ENCODE peak calls at places on chromosomes 6 and 20, in five cellular contexts. P is stomach, S is heart left ventricle, H is ovary, T is HCT116. W is an unnamed sample.

GRCh38 chr20:19588731-19589130 is 169.3 kb upstream of the RIN2 start:
- DNase-seq in P (peak; percentile 62), S (no peak), H (peak; percentile 35), T (no peak), W (no peak)

GRCh38 chr6:1624071-1624847 is 14.5 kb downstream of the FOXC1 start:
- DNase-seq in P (peak; percentile 17), S (no peak), H (no peak), T (no peak), W (no peak)

GRCh38 chr6:90124904-90125510 is 171.6 kb downstream of the BACH2 start:
- DNase-seq in P (no peak), S (no peak), H (no peak), T (no peak), W (no peak)

GRCh38 chr6:122845916-122846632 is 57.0 kb downstream of the SMPDL3A start:
- DNase-seq in P (no peak), S (no peak), H (no peak), T (no peak), W (no peak)

GRCh38 chr6:145544031-145544430 is 191.3 kb downstream of the EPM2A start:
- DNase-seq in P (no peak), S (no peak), H (no peak), T (peak; percentile 16), W (peak; percentile 22)

GRCh38 chr20:18252597-18253451 is 35.5 kb upstream of the ZNF133 start:
- DNase-seq in P (no peak), S (no peak), H (no peak), T (peak; percentile 73), W (peak; percentile 42)

GRCh38 chr6:160767019-160767646 is 65.1 kb downstream of the PLG start:
- DNase-seq in P (peak; percentile 74), S (peak; percentile 78), H (peak; percentile 82), T (no peak), W (no peak)

GRCh38 chr6:69871107-69871506 is 4.8 kb downstream of the COL19A1 start:
- DNase-seq in P (no peak), S (no peak), H (no peak), T (no peak), W (no peak)

DNA sequence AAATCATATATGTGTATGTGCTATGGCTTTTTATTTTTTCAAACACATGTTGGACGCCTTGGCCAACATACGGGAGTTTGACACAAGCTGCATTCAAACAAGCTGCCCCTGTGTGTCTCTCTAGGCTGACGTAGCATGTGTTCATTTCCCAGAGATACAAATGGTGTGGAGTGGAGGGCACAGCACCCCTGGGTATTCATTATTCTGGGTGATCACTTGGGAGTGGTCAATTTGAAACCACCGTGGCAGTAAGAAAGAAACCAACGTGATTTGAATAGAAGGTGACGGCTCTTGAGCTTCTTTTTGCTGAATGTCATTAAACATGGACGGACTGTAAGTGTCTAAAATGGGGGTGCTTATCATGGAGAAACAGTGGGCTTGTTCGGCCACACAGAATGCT is 1261.8 kb upstream of the CITED2 start:
- DNase-seq in P (no peak), S (no peak), H (no peak), T (no peak), W (no peak)
- TF ChIP-seq POLR2A in P (no peak), S (no peak), H (no peak), T (no peak), W (no peak)

GRCh38 chr20:36836591-36837329 is 39.2 kb upstream of the TLDC2 start:
- DNase-seq in P (peak; percentile 62), S (peak; percentile 79), H (peak; percentile 71), T (peak; percentile 68), W (no peak)
- TF ChIP-seq POLR2A in P (no peak), S (no peak), H (no peak), T (no peak), W (no peak)

DNA sequence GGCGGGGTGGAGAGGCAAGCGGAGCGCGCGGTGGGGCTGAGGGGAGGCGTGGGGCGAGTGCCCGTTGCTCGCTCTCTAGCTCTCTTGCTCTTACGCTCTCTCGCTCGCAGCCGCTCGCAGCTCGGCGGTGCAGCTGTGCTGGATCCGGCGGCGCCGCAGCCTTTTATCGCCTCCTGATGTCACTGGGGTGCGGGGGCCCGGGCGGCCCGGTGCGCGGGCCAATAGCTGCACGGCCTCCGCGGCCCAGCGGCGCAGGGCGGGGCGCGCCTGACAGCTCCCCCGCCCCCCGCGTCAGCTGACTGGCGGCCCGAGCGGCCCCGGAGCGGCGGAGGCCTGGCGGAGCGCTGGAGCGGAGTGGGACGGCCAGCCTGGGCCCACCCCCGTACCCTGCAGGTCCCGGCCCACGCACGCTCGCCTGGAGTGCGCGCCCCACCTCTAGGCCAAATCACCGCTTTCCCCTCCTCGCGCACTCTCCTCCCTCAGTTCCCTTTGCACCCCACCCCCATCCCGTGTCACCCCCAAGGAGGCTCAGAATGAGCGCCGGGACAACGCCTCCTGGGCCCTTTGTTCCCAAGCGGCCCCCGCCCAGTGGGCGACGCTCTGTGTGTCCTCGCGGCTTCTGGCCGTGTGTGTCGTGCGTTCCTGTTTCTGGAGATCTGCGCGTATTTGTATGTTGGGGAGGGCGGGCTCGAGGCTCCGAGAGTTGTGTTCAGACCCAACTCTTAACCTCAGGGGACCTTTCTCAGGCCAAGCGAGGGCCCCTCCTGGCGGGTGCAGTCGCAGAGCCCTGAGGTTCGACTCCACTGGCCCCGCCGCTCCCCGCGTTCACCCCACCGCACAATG is at the start of gene MAFB:
- DNase-seq in P (peak; percentile 88), S (peak; percentile 97), H (peak; percentile 93), T (no peak), W (peak; percentile 33)
- TF ChIP-seq POLR2A in P (no peak), S (peak; percentile 68), H (peak; percentile 94), T (no peak), W (peak; percentile 97)

DNA sequence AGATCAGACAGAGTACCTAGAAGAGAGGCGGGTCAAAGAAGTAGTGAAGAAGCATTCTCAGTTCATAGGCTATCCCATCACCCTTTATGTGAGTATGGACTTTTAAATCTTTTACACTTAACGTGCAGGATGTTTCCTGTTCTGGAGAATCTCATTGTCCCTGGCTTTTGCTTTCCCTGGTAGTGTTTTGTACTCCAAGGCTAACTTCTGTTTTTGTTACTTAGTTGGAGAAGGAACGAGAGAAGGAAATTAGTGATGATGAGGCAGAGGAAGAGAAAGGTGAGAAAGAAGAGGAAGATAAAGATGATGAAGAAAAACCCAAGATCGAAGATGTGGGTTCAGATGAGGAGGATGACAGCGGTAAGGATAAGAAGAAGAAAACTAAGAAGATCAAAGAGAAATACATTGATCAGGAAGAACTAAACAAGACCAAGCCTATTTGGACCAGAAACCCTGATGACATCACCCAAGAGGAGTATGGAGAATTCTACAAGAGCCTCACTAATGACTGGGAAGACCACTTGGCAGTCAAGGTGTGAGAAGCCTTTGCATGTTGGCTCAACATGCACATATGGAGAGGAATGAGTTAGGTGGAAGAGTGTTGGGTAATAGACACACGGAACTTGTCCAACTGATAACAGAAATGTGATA is 3.3 kb downstream of the HSP90AB1 start:
- DNase-seq in P (no peak), S (no peak), H (no peak), T (no peak), W (no peak)
- TF ChIP-seq POLR2A in P (no peak), S (no peak), H (no peak), T (no peak), W (no peak)

DNA sequence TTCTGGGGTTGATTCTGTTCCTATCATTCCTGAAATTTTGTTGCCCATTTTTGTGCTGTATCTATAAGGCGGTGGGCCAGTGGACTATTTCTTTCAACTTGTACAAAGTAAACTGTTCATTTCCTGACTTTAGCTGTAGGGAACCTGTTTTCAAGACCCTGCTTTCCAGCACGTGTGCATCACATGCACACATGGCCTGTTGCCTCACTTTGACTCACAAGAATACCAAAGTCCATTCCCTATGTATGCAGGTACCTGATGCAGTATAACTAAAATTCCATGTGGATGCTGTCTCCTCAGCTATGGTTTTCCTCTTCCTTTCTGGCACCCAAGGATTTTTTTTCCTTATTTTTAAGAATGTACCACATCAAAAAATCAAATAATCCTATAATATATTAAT is 284.1 kb upstream of the MANEA start:
- DNase-seq in P (no peak), S (no peak), H (no peak), T (no peak), W (no peak)
- TF ChIP-seq POLR2A in P (no peak), S (no peak), H (no peak), T (no peak), W (no peak)

DNA sequence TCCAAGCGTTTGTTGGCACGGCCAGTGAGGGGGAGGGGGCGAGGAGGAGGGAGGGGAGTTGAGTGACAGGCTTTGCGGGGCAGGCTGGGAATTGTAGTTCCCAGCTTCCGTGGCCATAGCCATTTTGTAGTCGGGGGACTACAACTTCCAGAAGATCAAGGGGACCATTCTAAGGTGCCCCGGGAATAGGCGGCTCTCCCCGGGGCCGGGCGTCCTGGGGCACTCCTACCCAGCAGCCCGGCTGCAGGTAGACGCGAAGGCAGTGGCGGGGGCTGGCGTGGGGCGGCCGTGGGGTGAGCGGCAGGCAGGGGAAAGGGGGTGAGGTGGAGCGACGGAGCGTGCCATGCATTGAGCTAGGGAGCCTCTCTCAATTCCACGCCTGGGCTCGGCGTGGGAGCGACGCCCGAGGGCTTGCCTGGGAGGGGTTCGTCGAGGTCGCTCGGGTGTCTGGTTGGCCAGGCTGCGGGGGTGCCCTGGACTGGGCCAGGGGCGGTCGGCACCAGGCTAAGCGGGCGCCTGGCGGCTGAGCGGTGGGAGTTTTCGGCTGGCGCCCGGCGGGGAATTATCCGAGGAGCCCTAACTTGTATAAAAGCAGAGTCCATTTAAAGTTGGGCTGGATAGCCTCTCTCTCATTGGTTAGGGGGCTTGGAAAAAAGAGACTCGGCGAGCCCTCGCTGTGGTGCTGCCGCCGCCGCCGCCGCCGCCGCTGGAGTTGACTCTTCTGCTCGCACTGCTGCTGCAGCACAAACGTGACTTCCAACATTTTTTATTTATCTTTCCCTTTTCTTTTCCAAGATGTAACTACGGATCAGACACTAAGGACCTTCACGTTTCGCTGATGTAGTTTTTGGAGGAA is at the start of gene JARID2:
- DNase-seq in P (peak; percentile 99), S (peak; percentile 99), H (peak; percentile 98), T (peak; percentile 95), W (peak; percentile 98)
- TF ChIP-seq POLR2A in P (no peak), S (peak; percentile 74), H (peak; percentile 55), T (peak; percentile 42), W (peak; percentile 24)

DNA sequence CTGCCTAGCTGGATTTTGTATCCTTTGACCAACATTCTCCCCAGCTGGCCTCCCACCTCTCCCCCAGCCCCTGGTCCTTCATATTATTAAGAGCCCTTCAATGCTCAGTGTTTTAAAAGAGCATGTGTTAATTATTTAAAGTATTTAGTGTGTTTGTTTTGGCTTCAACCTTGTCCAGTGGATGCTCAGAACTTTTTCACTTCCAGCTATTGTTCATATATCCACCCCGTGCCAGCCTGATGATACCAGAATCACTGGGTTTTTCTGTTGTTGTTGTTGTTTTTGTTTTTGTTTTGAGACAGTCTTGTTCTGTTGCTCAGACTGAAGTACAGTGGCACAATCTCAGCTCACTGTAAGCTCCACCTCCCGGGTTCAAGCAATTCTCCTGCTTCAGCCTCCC is 30.4 kb upstream of the SNX9 start:
- DNase-seq in P (no peak), S (no peak), H (no peak), T (no peak), W (no peak)
- TF ChIP-seq POLR2A in P (no peak), S (no peak), H (no peak), T (no peak), W (no peak)